ENCODE peak calls at places on chromosomes 3 and 15, in eight cellular contexts. T, S, W, Z, X, G, R and V are unnamed samples. For H3K4me1, the result is how much of the 10 kb centered on the place peaks cover.

GRCh38 chr15:38883987-38884386 is 319.4 kb upstream of the RASGRP1 start:
- DNase-seq in Z (peak), X (peak), S (peak), T (no peak), W (no peak), G (no peak), R (no peak), V (no peak)

GRCh38 chr3:48039487-48040190 is 23.4 kb upstream of the MAP4 start:
- DNase-seq in S (peak), X (peak), G (peak), R (peak), Z (peak), T (peak), W (no peak), V (peak)

GRCh38 chr15:94052711-94053110 is 178.7 kb upstream of the MCTP2 start:
- DNase-seq in W (no peak), R (no peak), Z (no peak), S (no peak), T (no peak), G (no peak), X (no peak), V (no peak)

GRCh38 chr3:183327343-183327742 is 74.3 kb downstream of the B3GNT5 start:
- DNase-seq in Z (peak), R (no peak), T (no peak), X (no peak), G (no peak), S (no peak), W (no peak), V (no peak)

GRCh38 chr3:184741259-184741556 is 29.3 kb upstream of the MAGEF1 start:
- DNase-seq in Z (no peak), G (no peak), X (no peak), W (no peak), T (no peak), R (no peak), S (no peak), V (no peak)

GRCh38 chr15:44193651-44194396 is 1.2 kb downstream of the FRMD5 start:
- DNase-seq in R (peak), W (no peak), G (peak), S (peak), X (peak), Z (peak), T (peak), V (peak)

GRCh38 chr3:16070707-16071106 is 103.8 kb upstream of the GALNT15 start:
- DNase-seq in S (no peak), G (no peak), T (no peak), Z (no peak), R (no peak), W (no peak), X (no peak), V (no peak)

GRCh38 chr15:72306211-72306785 is 13.7 kb downstream of the CELF6 start:
- DNase-seq in X (peak), R (no peak), S (peak), G (no peak), Z (no peak), T (peak), W (peak), V (no peak)

GRCh38 chr3:56758539-56758981 is 43.2 kb downstream of the ARHGEF3 start:
- DNase-seq in W (no peak), X (peak), S (peak), G (peak), R (peak), Z (peak), T (no peak), V (peak)

GRCh38 chr3:162390891-162391290 is 894.3 kb downstream of the OTOL1 start:
- DNase-seq in G (no peak), W (no peak), R (peak), Z (no peak), S (peak), T (no peak), X (peak), V (peak)

GRCh38 chr3:40741729-40742128 is 217.0 kb downstream of the ZNF621 start:
- DNase-seq in W (peak), T (no peak), S (no peak), Z (peak), R (no peak), X (peak), G (peak), V (no peak)

GRCh38 chr3:5195605-5196004 is 8.1 kb downstream of the EDEM1 start:
- DNase-seq in W (peak), Z (no peak), T (no peak), G (no peak), R (peak), S (peak), X (no peak), V (no peak)

GRCh38 chr3:46360904-46361303 is 7.0 kb downstream of the CCR2 start:
- DNase-seq in Z (no peak), X (no peak), R (no peak), S (no peak), G (no peak), T (no peak), W (no peak), V (no peak)

GRCh38 chr15:49155834-49156627 is 632 bp upstream of the COPS2 start:
- DNase-seq in W (peak), G (peak), R (peak), Z (peak), S (peak), T (peak), X (peak), V (peak)

GRCh38 chr3:184786271-184787010 is 25.5 kb upstream of the VPS8 start:
- DNase-seq in G (peak), T (no peak), W (no peak), Z (no peak), S (peak), R (no peak), X (peak), V (peak)

GRCh38 chr15:69013726-69014406 is 629 bp upstream of the NOX5 start:
- DNase-seq in T (no peak), Z (no peak), W (no peak), R (no peak), G (no peak), X (no peak), S (no peak), V (no peak)

GRCh38 chr15:90451215-90451850 is 63.3 kb downstream of the IQGAP1 start:
- DNase-seq in X (peak), W (no peak), G (no peak), S (peak), R (peak), Z (no peak), T (peak), V (peak)

GRCh38 chr15:79479616-79480015 is 47.5 kb downstream of the MINAR1 start:
- DNase-seq in G (no peak), R (no peak), Z (no peak), S (no peak), X (no peak), W (no peak), T (no peak), V (no peak)

GRCh38 chr15:48981941-48982340 is 18.2 kb upstream of the SHC4 start:
- DNase-seq in Z (no peak), G (no peak), X (no peak), S (no peak), R (no peak), T (no peak), W (no peak), V (no peak)

GRCh38 chr3:156750874-156751245 is 75.3 kb upstream of the LEKR1 start:
- DNase-seq in G (no peak), R (no peak), Z (no peak), S (peak), T (peak), W (no peak), X (peak), V (no peak)

GRCh38 chr15:74333662-74334061 is 33.8 kb downstream of the CYP11A1 start:
- DNase-seq in Z (no peak), W (no peak), X (no peak), G (no peak), T (no peak), S (no peak), R (no peak), V (no peak)

GRCh38 chr15:40941528-40942336 is 11.5 kb upstream of the CHAC1 start:
- DNase-seq in R (peak), S (peak), Z (peak), W (peak), X (peak), G (peak), T (peak), V (peak)
- H3K4me1 ChIP-seq in R (under half), S (under half), Z (under half), W (under half), X (under half), G (under half), T (under half), V (under half)

GRCh38 chr3:44235604-44236484 is 5.8 kb upstream of the TOPAZ1 start:
- DNase-seq in X (peak), W (peak), R (peak), T (peak), S (peak), Z (peak), G (peak), V (peak)
- H3K4me3 ChIP-seq in X (no peak), W (no peak), R (no peak), T (no peak), S (no peak), Z (no peak), G (no peak), V (no peak)

DNA sequence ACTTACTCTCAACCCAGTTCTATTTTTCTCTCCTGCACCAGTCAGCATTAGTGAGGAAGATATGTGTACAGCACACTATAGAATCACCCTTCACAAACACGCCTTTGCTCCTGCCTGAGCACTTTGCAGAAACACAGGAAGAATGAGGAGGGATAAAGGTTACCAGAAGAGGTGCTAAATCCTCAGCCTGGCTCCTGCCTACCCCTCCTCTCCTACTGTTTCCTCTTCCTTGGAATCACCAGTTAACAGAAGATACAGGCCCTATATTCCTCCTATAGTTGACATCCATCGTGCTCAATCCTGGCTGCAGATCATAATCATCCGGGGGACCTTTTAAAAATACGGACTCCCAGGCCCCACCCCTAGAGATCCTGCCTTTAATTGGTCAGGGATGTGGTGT is 28.9 kb downstream of the PARP15 start:
- DNase-seq in G (no peak), W (no peak), R (no peak), Z (no peak), S (no peak), X (no peak), T (no peak), V (no peak)
- H2AFZ ChIP-seq in G (no peak), W (no peak), R (no peak), Z (no peak), S (no peak), X (no peak), T (peak), V (no peak)

DNA sequence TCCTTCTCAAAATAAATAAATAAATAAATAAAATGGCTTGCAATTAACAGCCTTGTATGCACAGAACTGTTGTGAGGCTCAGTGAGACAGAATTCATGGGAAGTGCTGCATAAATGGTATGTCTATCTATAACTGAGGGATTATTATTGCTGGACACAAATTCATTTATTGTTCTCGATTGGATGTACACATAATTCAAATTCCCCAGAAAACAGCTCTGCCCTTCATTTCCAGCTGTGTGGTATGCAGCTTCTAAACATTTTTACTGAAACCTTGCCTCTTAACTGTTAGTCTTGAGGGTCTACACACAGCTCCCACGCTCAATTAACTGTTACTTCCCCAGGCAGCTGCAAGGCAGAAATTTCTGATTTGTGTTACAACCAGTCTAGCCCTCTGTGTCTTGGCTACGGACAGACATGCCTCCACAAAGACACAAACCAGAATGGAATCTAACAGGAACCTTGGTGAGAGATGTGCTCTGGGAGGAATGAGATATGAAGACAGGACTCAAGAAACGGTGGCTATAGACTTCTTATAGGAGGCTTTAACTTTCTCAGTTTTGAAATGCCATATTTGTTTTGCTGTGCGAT is 139.7 kb upstream of the TBL1XR1 start:
- DNase-seq in Z (no peak), G (no peak), W (no peak), S (peak), X (peak), T (no peak), R (no peak), V (no peak)
- H3K4me1 ChIP-seq in Z (under half), G (under half), W (under half), S (under half), X (under half), T (under half), R (under half), V (under half)